ENCODE peak calls at places on chromosomes 4 and X, in ten cellular contexts. U is bronchial epithelial cell, W is tibial artery, L is foreskin keratinocyte, E is kidney, J is ovary, O is right atrium auricular region, S is fibroblast of pulmonary artery, Y is PC-9, I is tibial nerve. B is an unnamed sample.

GRCh38 chrX:110287605-110288004 is 30.3 kb downstream of the AMMECR1 start:
- DNase-seq in U (no peak), W (no peak), L (no peak), E (no peak), J (no peak), O (no peak), S (peak), Y (no peak), I (no peak), B (no peak)

GRCh38 chr4:185359767-185360446 is 35.8 kb downstream of the LRP2BP start:
- DNase-seq in U (peak), W (no peak), L (no peak), E (no peak), J (no peak), O (no peak), S (peak), Y (peak), I (no peak), B (no peak)

GRCh38 chr4:148108776-148109175 is 333.4 kb downstream of the NR3C2 start:
- DNase-seq in U (no peak), W (no peak), L (no peak), E (no peak), J (no peak), O (no peak), S (no peak), Y (no peak), I (no peak), B (no peak)

GRCh38 chr4:8238061-8238511 is 31.5 kb upstream of the HTRA3 start:
- DNase-seq in U (no peak), W (no peak), L (no peak), E (no peak), J (no peak), O (no peak), S (no peak), Y (peak), I (no peak), B (peak)

GRCh38 chr4:36192922-36193321 is 51.4 kb downstream of the ARAP2 start:
- DNase-seq in U (no peak), W (no peak), L (no peak), E (no peak), J (no peak), O (no peak), S (no peak), Y (no peak), I (no peak), B (no peak)

GRCh38 chr4:73070072-73070385 is 513 bp upstream of the COX18 start:
- DNase-seq in U (no peak), W (no peak), L (no peak), E (no peak), J (no peak), O (no peak), S (no peak), Y (no peak), I (no peak), B (no peak)

GRCh38 chr4:129223955-129224354 is 128.0 kb downstream of the C4orf33 start:
- DNase-seq in U (no peak), W (no peak), L (no peak), E (no peak), J (no peak), O (no peak), S (no peak), Y (no peak), I (no peak), B (no peak)

GRCh38 chr4:1763550-1764080 is 29.5 kb upstream of the FGFR3 start:
- DNase-seq in U (no peak), W (no peak), L (no peak), E (no peak), J (peak), O (no peak), S (peak), Y (no peak), I (no peak), B (no peak)

GRCh38 chrX:151753313-151754041 is 18.9 kb downstream of the CNGA2 start:
- DNase-seq in U (peak), W (peak), L (peak), E (no peak), J (peak), O (peak), S (peak), Y (peak), I (peak), B (peak)

GRCh38 chr4:159382875-159383568 is 280.1 kb downstream of the RAPGEF2 start:
- DNase-seq in U (no peak), W (no peak), L (no peak), E (no peak), J (no peak), O (no peak), S (peak), Y (no peak), I (no peak), B (no peak)

GRCh38 chr4:176150283-176150682 is 45.1 kb downstream of the SPATA4 start:
- DNase-seq in U (peak), W (no peak), L (no peak), E (no peak), J (no peak), O (no peak), S (peak), Y (no peak), I (no peak), B (peak)
- TF ChIP-seq CTCF in U (peak), W (peak), L (peak), E (peak), J (no peak), O (peak), S (peak), Y (peak), I (no peak), B (no peak)

GRCh38 chr4:80475236-80475635 is 139.7 kb downstream of the CFAP299 start:
- DNase-seq in U (no peak), W (no peak), L (no peak), E (no peak), J (no peak), O (no peak), S (no peak), Y (no peak), I (no peak), B (no peak)
- TF ChIP-seq CTCF in U (no peak), W (no peak), L (no peak), E (no peak), J (no peak), O (no peak), S (no peak), Y (no peak), I (no peak), B (no peak)

GRCh38 chrX:13345037-13345436 is 25.2 kb upstream of the ATXN3L start:
- DNase-seq in U (no peak), W (no peak), L (no peak), E (no peak), J (no peak), O (no peak), S (no peak), Y (no peak), I (no peak), B (no peak)
- TF ChIP-seq CTCF in U (no peak), W (no peak), L (no peak), E (no peak), J (no peak), O (no peak), S (no peak), Y (no peak), I (no peak), B (no peak)

GRCh38 chrX:72604112-72604511 is 31.5 kb upstream of the HDAC8 start:
- DNase-seq in U (no peak), W (no peak), L (no peak), E (no peak), J (no peak), O (no peak), S (no peak), Y (no peak), I (no peak), B (no peak)

GRCh38 chrX:72604705-72605104 is 32.1 kb upstream of the HDAC8 start:
- DNase-seq in U (peak), W (no peak), L (no peak), E (no peak), J (no peak), O (no peak), S (no peak), Y (no peak), I (no peak), B (no peak)

GRCh38 chrX:72609313-72609712 is 36.7 kb upstream of the HDAC8 start:
- DNase-seq in U (peak), W (no peak), L (no peak), E (no peak), J (no peak), O (no peak), S (peak), Y (no peak), I (no peak), B (no peak)
- TF ChIP-seq CTCF in U (peak), W (no peak), L (peak), E (no peak), J (no peak), O (peak), S (peak), Y (peak), I (no peak), B (no peak)

GRCh38 chr4:155799794-155800123 is 40.9 kb downstream of the GUCY1B1 start:
- DNase-seq in U (no peak), W (no peak), L (no peak), E (no peak), J (no peak), O (no peak), S (no peak), Y (no peak), I (no peak), B (no peak)

GRCh38 chr4:155800685-155801343 is 42.0 kb downstream of the GUCY1B1 start:
- DNase-seq in U (no peak), W (no peak), L (no peak), E (no peak), J (no peak), O (no peak), S (no peak), Y (no peak), I (no peak), B (no peak)

GRCh38 chr4:155794589-155794988 is 35.8 kb downstream of the GUCY1B1 start:
- DNase-seq in U (no peak), W (no peak), L (no peak), E (no peak), J (no peak), O (no peak), S (no peak), Y (no peak), I (no peak), B (no peak)

GRCh38 chr4:155799106-155799793 is 40.4 kb downstream of the GUCY1B1 start:
- DNase-seq in U (no peak), W (no peak), L (no peak), E (no peak), J (no peak), O (no peak), S (no peak), Y (no peak), I (no peak), B (no peak)

GRCh38 chr4:155796031-155796430 is 37.2 kb downstream of the GUCY1B1 start:
- DNase-seq in U (peak), W (no peak), L (no peak), E (no peak), J (no peak), O (no peak), S (peak), Y (no peak), I (no peak), B (no peak)
- TF ChIP-seq CTCF in U (peak), W (peak), L (peak), E (peak), J (no peak), O (peak), S (peak), Y (peak), I (no peak), B (no peak)